ENCODE peak calls at places on chromosomes 1 and 21, in five cellular contexts. One of them, this sample, is unnamed.

GRCh38 chr1:193408782-193409293 is 222.4 kb upstream of the B3GALT2 start:
- DNase-seq in K562: no peak
- DNase-seq in cardiac muscle cell: peak; percentile 99
- DNase-seq in psoas muscle: peak; percentile 35
- DNase-seq in IMR-90: peak; percentile 75
- DNase-seq in this sample: peak; percentile 77

GRCh38 chr1:19737413-19737812 is 62.3 kb downstream of the TMCO4 start:
- DNase-seq in K562: no peak
- DNase-seq in psoas muscle: no peak
- DNase-seq in IMR-90: no peak
- DNase-seq in cardiac muscle cell: no peak
- DNase-seq in this sample: peak; percentile 32

GRCh38 chr1:13700521-13701273 is 709 bp downstream of the PRDM2 start:
- DNase-seq in cardiac muscle cell: peak; percentile 46
- DNase-seq in psoas muscle: peak; percentile 53
- DNase-seq in K562: no peak
- DNase-seq in IMR-90: peak; percentile 20
- DNase-seq in this sample: peak; percentile 81

GRCh38 chr1:3112526-3112925 is 43.5 kb downstream of the PRDM16 start:
- DNase-seq in psoas muscle: no peak
- DNase-seq in K562: no peak
- DNase-seq in cardiac muscle cell: no peak
- DNase-seq in IMR-90: no peak
- DNase-seq in this sample: no peak

GRCh38 chr1:204206121-204206520 is 7.7 kb downstream of the GOLT1A start:
- DNase-seq in cardiac muscle cell: peak; percentile 27
- DNase-seq in psoas muscle: no peak
- DNase-seq in IMR-90: peak; percentile 33
- DNase-seq in K562: peak; percentile 54
- DNase-seq in this sample: no peak

GRCh38 chr1:227362039-227362438 is 43.7 kb upstream of the CDC42BPA start:
- DNase-seq in K562: no peak
- DNase-seq in psoas muscle: no peak
- DNase-seq in cardiac muscle cell: peak; percentile 35
- DNase-seq in IMR-90: peak; percentile 56
- DNase-seq in this sample: no peak

GRCh38 chr1:184483101-184483813 is 96.4 kb downstream of the C1orf21 start:
- DNase-seq in IMR-90: peak; percentile 83
- DNase-seq in cardiac muscle cell: peak; percentile 59
- DNase-seq in psoas muscle: peak; percentile 54
- DNase-seq in K562: no peak
- DNase-seq in this sample: no peak

GRCh38 chr1:4847731-4848130 is 193.3 kb downstream of the AJAP1 start:
- DNase-seq in psoas muscle: no peak
- DNase-seq in K562: no peak
- DNase-seq in cardiac muscle cell: no peak
- DNase-seq in IMR-90: no peak
- DNase-seq in this sample: no peak

GRCh38 chr1:204513117-204513716 is 3.0 kb upstream of the MDM4 start:
- DNase-seq in K562: no peak
- DNase-seq in cardiac muscle cell: no peak
- DNase-seq in psoas muscle: no peak
- DNase-seq in IMR-90: no peak
- DNase-seq in this sample: peak; percentile 81

GRCh38 chr1:173424137-173424536 is 53.0 kb upstream of the PRDX6 start:
- DNase-seq in cardiac muscle cell: no peak
- DNase-seq in IMR-90: no peak
- DNase-seq in psoas muscle: no peak
- DNase-seq in K562: no peak
- DNase-seq in this sample: no peak

GRCh38 chr1:189036628-189037027 is 1441.0 kb downstream of the BRINP3 start:
- DNase-seq in cardiac muscle cell: no peak
- DNase-seq in psoas muscle: no peak
- DNase-seq in K562: no peak
- DNase-seq in IMR-90: no peak
- DNase-seq in this sample: no peak

GRCh38 chr1:207240325-207241095 is 81.0 kb upstream of the CD55 start:
- DNase-seq in cardiac muscle cell: no peak
- DNase-seq in IMR-90: peak; percentile 38
- DNase-seq in psoas muscle: no peak
- DNase-seq in K562: no peak
- DNase-seq in this sample: no peak

GRCh38 chr1:53715478-53715877 is 23.5 kb downstream of the GLIS1 start:
- DNase-seq in psoas muscle: no peak
- DNase-seq in IMR-90: peak; percentile 14
- DNase-seq in K562: peak; percentile 51
- DNase-seq in cardiac muscle cell: peak; percentile 53
- DNase-seq in this sample: no peak

GRCh38 chr1:43349594-43350306 is 9.0 kb upstream of the CDC20 start:
- DNase-seq in K562: no peak
- DNase-seq in cardiac muscle cell: peak; percentile 37
- DNase-seq in psoas muscle: no peak
- DNase-seq in IMR-90: peak; percentile 92
- DNase-seq in this sample: no peak

GRCh38 chr1:180632326-180633088 is 685 bp downstream of the XPR1 start:
- DNase-seq in cardiac muscle cell: no peak
- DNase-seq in K562: peak; percentile 73
- DNase-seq in psoas muscle: peak; percentile 72
- DNase-seq in IMR-90: no peak
- DNase-seq in this sample: peak; percentile 87
- TF ChIP-seq CTCF in cardiac muscle cell: peak; percentile 34
- TF ChIP-seq CTCF in K562: peak; percentile 41
- TF ChIP-seq CTCF in psoas muscle: peak; percentile 7
- TF ChIP-seq CTCF in IMR-90: no peak
- TF ChIP-seq CTCF in this sample: no peak

GRCh38 chr1:155645648-155646047 is 35.6 kb downstream of the MSTO1 start:
- DNase-seq in K562: no peak
- DNase-seq in cardiac muscle cell: peak; percentile 52
- DNase-seq in psoas muscle: peak; percentile 43
- DNase-seq in IMR-90: no peak
- DNase-seq in this sample: no peak
- H3K9me3 ChIP-seq in K562: peaks cover 7% of the 10 kb centered on the region
- H3K9me3 ChIP-seq in cardiac muscle cell: no peaks in the 10 kb centered on the region
- H3K9me3 ChIP-seq in psoas muscle: peaks cover 9% of the 10 kb centered on the region
- H3K9me3 ChIP-seq in IMR-90: peaks cover 16% of the 10 kb centered on the region
- H3K9me3 ChIP-seq in this sample: no peaks in the 10 kb centered on the region

DNA sequence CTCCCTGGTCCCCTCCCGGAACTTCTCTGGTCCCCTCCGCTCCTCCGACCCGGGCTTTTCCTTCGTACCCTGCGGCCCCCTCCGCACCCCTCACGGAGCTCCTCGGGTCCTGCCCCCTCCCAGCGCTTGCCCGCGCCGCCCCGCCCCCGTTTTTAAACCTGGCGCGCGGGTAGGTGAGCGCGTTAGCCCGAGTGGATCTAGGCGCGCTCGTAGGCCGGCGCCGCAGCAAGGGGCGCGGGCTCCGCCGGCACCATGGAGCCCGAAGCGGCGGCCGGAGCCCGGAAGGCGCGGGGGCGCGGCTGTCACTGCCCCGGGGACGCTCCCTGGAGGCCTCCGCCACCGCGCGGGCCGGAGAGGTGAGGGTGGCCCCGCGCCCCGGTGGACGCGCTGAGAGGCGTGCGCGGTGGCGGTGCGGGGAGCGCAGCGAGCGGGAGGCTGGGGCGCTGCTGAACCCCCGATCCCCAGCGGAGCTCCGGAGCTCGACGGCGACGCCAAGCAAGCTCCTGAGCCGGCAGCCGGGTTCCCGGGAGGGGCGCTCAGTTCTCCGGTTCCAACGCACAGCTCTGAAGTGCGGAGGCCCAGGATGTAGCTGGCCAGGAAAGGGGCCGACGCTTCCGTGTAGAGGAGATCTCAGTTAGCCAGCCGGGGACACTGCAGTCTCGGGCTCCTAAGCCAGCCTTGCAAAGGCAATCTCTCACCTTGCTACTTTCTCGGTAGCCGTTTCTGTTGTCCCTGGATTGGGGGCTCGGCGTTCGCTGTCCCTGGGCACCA is at the start of gene RIPPLY3:
- DNase-seq in IMR-90: no peak
- DNase-seq in K562: no peak
- DNase-seq in cardiac muscle cell: peak; percentile 45
- DNase-seq in psoas muscle: no peak
- DNase-seq in this sample: no peak
- H3K4me3 ChIP-seq in IMR-90: peak within 1 kb of the TSS; percentile 31
- H3K4me3 ChIP-seq in K562: no peak within 1 kb of the TSS
- H3K4me3 ChIP-seq in cardiac muscle cell: peak within 1 kb of the TSS; percentile 47
- H3K4me3 ChIP-seq in psoas muscle: peak within 1 kb of the TSS; percentile 62
- H3K4me3 ChIP-seq in this sample: peak within 1 kb of the TSS; percentile 46

GRCh38 chr1:84442256-84442655 is 36.8 kb upstream of the RPF1 start:
- DNase-seq in K562: peak; percentile 16
- DNase-seq in cardiac muscle cell: peak; percentile 93
- DNase-seq in psoas muscle: no peak
- DNase-seq in IMR-90: peak; percentile 94
- DNase-seq in this sample: no peak
- TF ChIP-seq CTCF in K562: peak; percentile 80
- TF ChIP-seq CTCF in cardiac muscle cell: peak; percentile 52
- TF ChIP-seq CTCF in psoas muscle: peak; percentile 46
- TF ChIP-seq CTCF in IMR-90: peak; percentile 82
- TF ChIP-seq CTCF in this sample: peak; percentile 50

GRCh38 chr1:103859721-103860120 is 110.0 kb downstream of the AMY1C start:
- DNase-seq in IMR-90: no peak
- DNase-seq in psoas muscle: no peak
- DNase-seq in K562: no peak
- DNase-seq in cardiac muscle cell: no peak
- DNase-seq in this sample: no peak

DNA sequence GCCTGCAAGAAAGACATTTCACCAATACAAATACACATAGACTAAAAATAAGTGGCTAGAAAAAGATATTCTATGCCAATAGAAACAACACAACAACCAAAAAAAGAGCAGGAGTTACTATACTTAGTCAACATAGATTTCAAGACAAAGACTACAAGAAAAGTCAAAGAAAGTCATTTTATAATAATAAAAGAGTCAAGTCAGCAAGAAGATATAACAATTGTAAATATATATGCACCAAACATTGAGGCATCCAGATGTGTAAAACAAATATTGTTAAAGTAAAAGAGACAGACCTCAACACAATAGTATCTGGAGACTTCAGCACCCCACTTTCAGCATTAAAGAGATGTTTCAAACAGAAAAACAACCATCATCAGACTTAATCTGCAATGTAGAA is 104.6 kb downstream of the AMY1C start:
- DNase-seq in IMR-90: no peak
- DNase-seq in K562: no peak
- DNase-seq in psoas muscle: no peak
- DNase-seq in cardiac muscle cell: no peak
- DNase-seq in this sample: no peak
- H3K9me3 ChIP-seq in IMR-90: no peaks in the 10 kb centered on the region
- H3K9me3 ChIP-seq in K562: no peaks in the 10 kb centered on the region
- H3K9me3 ChIP-seq in psoas muscle: peaks cover 13% of the 10 kb centered on the region
- H3K9me3 ChIP-seq in cardiac muscle cell: no peaks in the 10 kb centered on the region
- H3K9me3 ChIP-seq in this sample: no peaks in the 10 kb centered on the region

GRCh38 chr21:31711745-31712144 is 20.2 kb downstream of the SCAF4 start:
- DNase-seq in K562: no peak
- DNase-seq in psoas muscle: no peak
- DNase-seq in IMR-90: no peak
- DNase-seq in cardiac muscle cell: no peak
- DNase-seq in this sample: no peak

GRCh38 chr21:31713115-31713514 is 18.8 kb downstream of the SCAF4 start:
- DNase-seq in cardiac muscle cell: no peak
- DNase-seq in K562: no peak
- DNase-seq in psoas muscle: no peak
- DNase-seq in IMR-90: no peak
- DNase-seq in this sample: no peak

GRCh38 chr21:31711326-31711725 is 20.6 kb downstream of the SCAF4 start:
- DNase-seq in psoas muscle: no peak
- DNase-seq in K562: no peak
- DNase-seq in cardiac muscle cell: no peak
- DNase-seq in IMR-90: no peak
- DNase-seq in this sample: no peak

GRCh38 chr21:31707499-31707898 is 24.4 kb downstream of the SCAF4 start:
- DNase-seq in IMR-90: no peak
- DNase-seq in psoas muscle: no peak
- DNase-seq in K562: no peak
- DNase-seq in cardiac muscle cell: no peak
- DNase-seq in this sample: no peak

GRCh38 chr21:31710586-31710985 is 21.3 kb downstream of the SCAF4 start:
- DNase-seq in K562: no peak
- DNase-seq in IMR-90: peak; percentile 82
- DNase-seq in psoas muscle: no peak
- DNase-seq in cardiac muscle cell: peak; percentile 50
- DNase-seq in this sample: no peak
- H3K4me3 ChIP-seq in K562: no peak overlapping the region
- H3K4me3 ChIP-seq in IMR-90: no peak overlapping the region
- H3K4me3 ChIP-seq in psoas muscle: no peak overlapping the region
- H3K4me3 ChIP-seq in cardiac muscle cell: no peak overlapping the region
- H3K4me3 ChIP-seq in this sample: no peak overlapping the region